ENCODE peak calls at places on chromosome 16, in seven cellular contexts. R is posterior cingulate gyrus; E is stimulated activated CD4-positive, alpha-beta T cell treated with anti-CD3 and anti-CD28 coated beads, Interleukin-2, amount 100 ng/mL, for 24 hours; B is HS-5; F is stimulated activated CD8-positive, alpha-beta memory T cell treated with anti-CD3 and anti-CD28 coated beads, Interleukin-15, amount 100 ng/mL, for 48 hours; M is brain microvascular endothelial cell; N is dermis microvascular lymphatic vessel endothelial cell. K is an unnamed sample.

GRCh38 chr16:84775262-84775810 is 44.4 kb upstream of the CRISPLD2 start:
- DNase-seq in R (no peak), E (no peak), B (no peak), F (no peak), M (no peak), N (no peak), K (no peak)

GRCh38 chr16:78566397-78567073 is 467.1 kb downstream of the WWOX start:
- DNase-seq in R (no peak), E (no peak), B (no peak), F (no peak), M (no peak), N (no peak), K (no peak)

GRCh38 chr16:12420661-12421209 is 383.0 kb downstream of the CPPED1 start:
- DNase-seq in R (no peak), E (no peak), B (no peak), F (no peak), M (no peak), N (no peak), K (no peak)

GRCh38 chr16:19295393-19295792 is 9.9 kb downstream of the CLEC19A start:
- DNase-seq in R (no peak), E (no peak), B (no peak), F (peak), M (no peak), N (no peak), K (no peak)

GRCh38 chr16:57156351-57156703 is 29.5 kb downstream of the PSME3IP1 start:
- DNase-seq in R (no peak), E (no peak), B (no peak), F (no peak), M (no peak), N (no peak), K (no peak)

GRCh38 chr16:51383909-51384308 is 232.8 kb upstream of the SALL1 start:
- DNase-seq in R (no peak), E (no peak), B (no peak), F (no peak), M (no peak), N (no peak), K (no peak)

GRCh38 chr16:13436641-13437423 is 483.1 kb upstream of the ERCC4 start:
- DNase-seq in R (no peak), E (no peak), B (peak), F (no peak), M (no peak), N (no peak), K (no peak)

GRCh38 chr16:30084816-30085159 is 6.9 kb downstream of the TBX6 start:
- DNase-seq in R (no peak), E (no peak), B (no peak), F (no peak), M (no peak), N (no peak), K (no peak)

GRCh38 chr16:81241706-81242105 is 3.2 kb downstream of the BCO1 start:
- DNase-seq in R (no peak), E (no peak), B (no peak), F (no peak), M (no peak), N (no peak), K (no peak)

GRCh38 chr16:69386596-69386995 is 789 bp upstream of the TERF2 start:
- DNase-seq in R (no peak), E (no peak), B (no peak), F (no peak), M (peak), N (no peak), K (no peak)

GRCh38 chr16:77825196-77825595 is 36.8 kb downstream of the VAT1L start:
- DNase-seq in R (no peak), E (no peak), B (no peak), F (no peak), M (no peak), N (no peak), K (no peak)

GRCh38 chr16:81681311-81681710 is 97.8 kb upstream of the PLCG2 start:
- DNase-seq in R (no peak), E (no peak), B (no peak), F (no peak), M (no peak), N (no peak), K (no peak)

GRCh38 chr16:8850279-8850885 is 18.4 kb downstream of the CARHSP1 start:
- DNase-seq in R (no peak), E (no peak), B (peak), F (no peak), M (peak), N (peak), K (no peak)

GRCh38 chr16:3646348-3646920 is 8.1 kb upstream of the DNASE1 start:
- DNase-seq in R (no peak), E (no peak), B (no peak), F (no peak), M (no peak), N (peak), K (no peak)

GRCh38 chr16:67399749-67400704 is 6.7 kb upstream of the TPPP3 start:
- DNase-seq in R (no peak), E (no peak), B (no peak), F (no peak), M (no peak), N (no peak), K (no peak)

GRCh38 chr16:89924298-89924924 is 1.3 kb downstream of the TUBB3 start:
- DNase-seq in R (peak), E (no peak), B (no peak), F (no peak), M (no peak), N (no peak), K (peak)

GRCh38 chr16:29698484-29699323 is 19.7 kb downstream of the QPRT start:
- DNase-seq in R (no peak), E (no peak), B (no peak), F (no peak), M (no peak), N (no peak), K (no peak)

GRCh38 chr16:79066621-79067020 is 533.9 kb downstream of the MAF start:
- DNase-seq in R (no peak), E (no peak), B (no peak), F (no peak), M (no peak), N (no peak), K (no peak)

GRCh38 chr16:61887903-61888302 is 148.3 kb downstream of the CDH8 start:
- DNase-seq in R (no peak), E (no peak), B (no peak), F (no peak), M (peak), N (no peak), K (no peak)

GRCh38 chr16:29306953-29307597 is 99.4 kb downstream of the NPIPB11 start:
- DNase-seq in R (no peak), E (no peak), B (no peak), F (no peak), M (peak), N (no peak), K (no peak)

GRCh38 chr16:20911361-20911760 is 10.8 kb downstream of the LYRM1 start:
- DNase-seq in R (no peak), E (no peak), B (no peak), F (no peak), M (peak), N (no peak), K (no peak)

GRCh38 chr16:49550666-49551065 is 177.1 kb downstream of the C16orf78 start:
- DNase-seq in R (no peak), E (no peak), B (no peak), F (no peak), M (no peak), N (no peak), K (no peak)

GRCh38 chr16:49937886-49938285 is 82.0 kb upstream of the ZNF423 start:
- DNase-seq in R (no peak), E (no peak), B (no peak), F (no peak), M (no peak), N (no peak), K (no peak)

GRCh38 chr16:86578499-86579267 is at the start of gene FOXL1:
- DNase-seq in R (no peak), E (no peak), B (no peak), F (no peak), M (peak), N (no peak), K (no peak)

GRCh38 chr16:86050591-86051375 is 151.8 kb downstream of the IRF8 start:
- DNase-seq in R (no peak), E (no peak), B (no peak), F (no peak), M (no peak), N (no peak), K (no peak)

GRCh38 chr16:50354629-50355456 is 13.9 kb downstream of the BRD7 start:
- DNase-seq in R (no peak), E (no peak), B (no peak), F (no peak), M (no peak), N (peak), K (no peak)

GRCh38 chr16:84883301-84883700 is 63.5 kb downstream of the CRISPLD2 start:
- DNase-seq in R (no peak), E (no peak), B (no peak), F (no peak), M (no peak), N (no peak), K (no peak)

GRCh38 chr16:5349661-5350060 is 252.1 kb upstream of the EEF2KMT start:
- DNase-seq in R (no peak), E (no peak), B (no peak), F (no peak), M (no peak), N (no peak), K (no peak)

GRCh38 chr16:54655171-54655590 is 275.5 kb upstream of the IRX5 start:
- DNase-seq in R (no peak), E (no peak), B (no peak), F (no peak), M (no peak), N (no peak), K (no peak)

GRCh38 chr16:22670551-22670970 is 143.4 kb upstream of the HS3ST2 start:
- DNase-seq in R (no peak), E (no peak), B (no peak), F (no peak), M (no peak), N (no peak), K (peak)

GRCh38 chr16:1964046-1964505 is 550 bp downstream of the RPS2 start:
- DNase-seq in R (no peak), E (peak), B (no peak), F (no peak), M (no peak), N (no peak), K (no peak)